ENCODE peak calls at places on chromosomes 5 and 9, in eight cellular contexts. P is tibial nerve; W is cardiac muscle cell; X is CD8-positive, alpha-beta T cell; A is HL-60; E is IMR-90; V is A549; S is foreskin fibroblast. I is an unnamed sample.

GRCh38 chr5:97666767-97667166 is 483.7 kb upstream of the RIOK2 start:
- DNase-seq in E (no peak), X (no peak), P (no peak), A (no peak), S (peak; percentile 18), W (no peak), V (no peak), I (no peak)

GRCh38 chr9:129685933-129686259 is 20.4 kb downstream of the PRRX2 start:
- DNase-seq in P (no peak), E (no peak), A (no peak), V (no peak), W (no peak), S (no peak), X (no peak), I (no peak)

GRCh38 chr5:131379071-131379538 is 115.3 kb downstream of the CDC42SE2 start:
- DNase-seq in W (no peak), E (peak; percentile 18), S (no peak), V (peak; percentile 23), P (no peak), X (no peak), A (no peak), I (no peak)

GRCh38 chr9:88991066-88992030 is at the start of gene S1PR3:
- DNase-seq in V (peak; percentile 53), A (peak; percentile 50), X (no peak), E (no peak), W (peak; percentile 81), S (peak; percentile 75), P (peak; percentile 31), I (peak; percentile 62)

GRCh38 chr5:135891280-135891679 is 4.4 kb downstream of the IL9 start:
- DNase-seq in X (no peak), P (no peak), W (no peak), S (no peak), A (no peak), V (no peak), E (peak; percentile 33), I (no peak)

GRCh38 chr5:103785569-103785968 is 223.0 kb upstream of the NUDT12 start:
- DNase-seq in V (no peak), E (peak; percentile 26), P (no peak), X (no peak), S (no peak), A (no peak), W (no peak), I (no peak)

GRCh38 chr9:33908114-33908513 is 91.2 kb downstream of the UBE2R2 start:
- DNase-seq in A (no peak), W (no peak), V (peak; percentile 36), S (no peak), X (no peak), P (no peak), E (no peak), I (no peak)

GRCh38 chr5:56303511-56303910 is 70.4 kb upstream of the ANKRD55 start:
- DNase-seq in A (no peak), X (no peak), P (no peak), S (no peak), E (no peak), W (no peak), V (no peak), I (no peak)

GRCh38 chr9:124306098-124306735 is 48.5 kb downstream of the NEK6 start:
- DNase-seq in E (peak; percentile 96), X (no peak), V (peak; percentile 75), W (no peak), P (no peak), A (peak; percentile 36), S (peak; percentile 91), I (no peak)

GRCh38 chr9:95981741-95982390 is 106.4 kb downstream of the ERCC6L2 start:
- DNase-seq in P (no peak), A (no peak), E (no peak), W (no peak), S (no peak), X (peak; percentile 39), V (no peak), I (no peak)

GRCh38 chr5:178273041-178273440 is 40.4 kb upstream of the PHYKPL start:
- DNase-seq in X (no peak), A (no peak), P (no peak), S (no peak), W (no peak), V (no peak), E (no peak), I (no peak)

GRCh38 chr5:34415559-34416198 is 240.4 kb upstream of the RAI14 start:
- DNase-seq in S (peak; percentile 61), P (no peak), V (no peak), A (no peak), E (peak; percentile 63), W (no peak), X (no peak), I (no peak)

GRCh38 chr5:147303976-147304375 is 69.2 kb downstream of the STK32A start:
- DNase-seq in E (peak; percentile 79), W (no peak), V (peak; percentile 60), S (peak; percentile 48), P (no peak), A (no peak), X (no peak), I (no peak)

GRCh38 chr5:146646441-146646840 is 130.5 kb upstream of the GPR151 start:
- DNase-seq in W (no peak), S (no peak), V (no peak), A (no peak), E (no peak), X (no peak), P (no peak), I (no peak)

GRCh38 chr5:101675510-101675909 is 620.6 kb downstream of the SLCO4C1 start:
- DNase-seq in X (no peak), A (no peak), E (no peak), P (no peak), W (no peak), S (no peak), V (no peak), I (no peak)

GRCh38 chr5:88786217-88786560 is 96.8 kb downstream of the MEF2C start:
- DNase-seq in S (no peak), V (no peak), A (no peak), P (no peak), X (no peak), E (no peak), W (no peak), I (no peak)

GRCh38 chr9:96062854-96063253 is 187.4 kb downstream of the ERCC6L2 start:
- DNase-seq in V (no peak), A (no peak), W (no peak), S (no peak), E (no peak), X (no peak), P (no peak), I (no peak)

GRCh38 chr9:134585746-134586706 is 55.6 kb upstream of the COL5A1 start:
- DNase-seq in E (peak; percentile 75), P (no peak), W (no peak), V (peak; percentile 50), S (peak; percentile 86), X (no peak), A (no peak), I (no peak)

GRCh38 chr5:145936401-145937131 is at the start of gene SH3RF2:
- DNase-seq in A (no peak), V (peak; percentile 82), S (peak; percentile 75), E (peak; percentile 73), W (peak; percentile 91), P (peak; percentile 15), X (no peak), I (peak; percentile 70)

GRCh38 chr5:78327761-78328510 is 32.5 kb upstream of the SCAMP1 start:
- DNase-seq in E (no peak), W (no peak), A (no peak), V (no peak), X (no peak), P (no peak), S (no peak), I (no peak)

GRCh38 chr9:7206221-7206758 is 448.5 kb downstream of the KDM4C start:
- DNase-seq in V (no peak), S (no peak), W (no peak), P (no peak), A (no peak), X (no peak), E (no peak), I (no peak)

GRCh38 chr5:19790811-19791466 is 197.1 kb downstream of the CDH18 start:
- DNase-seq in A (no peak), X (no peak), P (no peak), E (no peak), S (no peak), V (no peak), W (no peak), I (no peak)

DNA sequence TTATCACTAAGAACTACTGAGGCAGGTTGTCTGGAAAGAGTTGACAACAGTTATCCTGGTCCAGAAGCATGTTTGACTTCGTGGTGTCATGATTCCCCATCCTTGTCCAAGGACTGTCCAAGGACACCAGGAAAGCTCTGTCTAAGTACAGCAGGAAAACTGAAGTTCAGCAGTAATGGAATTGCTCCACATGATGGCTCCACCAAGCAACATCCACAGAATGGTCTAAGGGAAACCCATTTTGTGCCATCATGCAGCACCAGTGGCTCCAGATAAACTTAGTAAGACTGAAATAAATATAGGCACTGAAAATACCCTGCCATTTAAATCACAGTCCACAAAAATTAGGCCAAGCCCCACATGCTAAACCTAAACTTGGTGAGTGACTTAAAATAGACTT is 192.8 kb downstream of the CDH18 start:
- DNase-seq in E (peak; percentile 57), V (peak; percentile 3), X (no peak), S (peak; percentile 58), P (no peak), W (no peak), A (no peak), I (no peak)
- TF ChIP-seq CTCF in E (peak; percentile 56), V (no peak), X (no peak), S (peak; percentile 14), P (no peak), W (peak; percentile 9), A (no peak), I (no peak)

GRCh38 chr9:128091144-128091543 is 23.1 kb downstream of the SLC25A25 start:
- DNase-seq in A (no peak), S (peak; percentile 96), W (peak; percentile 84), V (no peak), E (peak; percentile 91), X (no peak), P (peak; percentile 57), I (no peak)
- TF ChIP-seq CTCF in A (no peak), S (no peak), W (no peak), V (no peak), E (no peak), X (no peak), P (no peak), I (no peak)

DNA sequence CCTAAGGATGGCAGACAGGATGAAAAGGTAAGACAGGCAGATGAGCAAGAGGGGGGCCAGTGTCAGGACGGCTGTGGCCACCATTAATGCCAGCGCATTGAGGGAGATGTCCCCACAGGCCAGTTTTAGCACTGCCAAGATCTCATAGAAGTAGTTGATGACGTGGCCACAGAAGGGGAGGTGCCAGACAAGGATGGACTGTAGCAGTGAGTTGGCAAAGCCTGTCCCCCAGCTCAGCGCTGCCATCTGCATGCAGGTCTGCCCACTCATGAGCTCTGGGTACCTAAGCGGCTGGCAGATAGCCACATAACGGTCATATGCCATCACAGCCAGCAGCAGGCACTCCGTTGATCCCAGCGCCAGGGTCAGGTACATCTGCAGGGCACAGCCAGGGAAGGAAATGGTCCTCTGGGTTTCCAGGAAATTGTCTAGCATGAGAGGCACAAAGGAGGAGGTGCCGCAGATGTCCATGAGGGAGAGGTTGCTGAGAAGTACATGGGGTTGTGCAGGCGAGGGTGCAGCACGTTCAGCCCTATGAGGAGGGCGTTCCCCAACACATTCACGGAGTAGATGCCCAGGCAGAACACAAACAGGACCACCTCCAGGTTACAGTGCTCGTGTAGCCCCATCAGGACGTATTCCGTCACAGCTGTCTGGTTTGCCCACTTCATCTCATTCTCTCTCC is 10.7 kb downstream of the OR13J1 start:
- DNase-seq in A (no peak), W (no peak), X (no peak), V (peak; percentile 42), S (peak; percentile 75), E (peak; percentile 35), P (no peak), I (no peak)
- TF ChIP-seq CTCF in A (no peak), W (no peak), X (no peak), V (no peak), S (no peak), E (peak; percentile 9), P (no peak), I (no peak)

GRCh38 chr5:180204420-180204819 is 4.6 kb downstream of the RASGEF1C start:
- DNase-seq in A (no peak), P (no peak), E (no peak), W (no peak), S (no peak), X (no peak), V (no peak), I (no peak)
- TF ChIP-seq CTCF in A (no peak), P (no peak), E (no peak), W (no peak), S (no peak), X (no peak), V (no peak), I (no peak)

I was measured in right lobe of liver.